ENCODE peak calls at places on chromosomes 7 and 10, in six cellular contexts. One of them, this sample, is unnamed.

GRCh38 chr7:142328551-142328950 is 70.7 kb upstream of the PRSS58 start:
- DNase-seq in GM12891: no peak
- DNase-seq in SHP77 treated with DMSO at 0.1 percent for 48 hours: no peak
- DNase-seq in neural progenitor cell: no peak
- DNase-seq in NCI-H187: no peak
- DNase-seq in non-pigmented ciliary epithelial cell: no peak
- DNase-seq in this sample: no peak

GRCh38 chr7:51150193-51150592 is 166.4 kb downstream of the COBL start:
- DNase-seq in SHP77 treated with DMSO at 0.1 percent for 48 hours: no peak
- DNase-seq in GM12891: no peak
- DNase-seq in NCI-H187: no peak
- DNase-seq in neural progenitor cell: no peak
- DNase-seq in non-pigmented ciliary epithelial cell: no peak
- DNase-seq in this sample: no peak

GRCh38 chr10:124290095-124290795 is 128.5 kb downstream of the OAT start:
- DNase-seq in non-pigmented ciliary epithelial cell: peak; percentile 11
- DNase-seq in NCI-H187: no peak
- DNase-seq in GM12891: no peak
- DNase-seq in neural progenitor cell: no peak
- DNase-seq in SHP77 treated with DMSO at 0.1 percent for 48 hours: peak; percentile 73
- DNase-seq in this sample: no peak

GRCh38 chr10:110516815-110517492 is 19.2 kb downstream of the DUSP5 start:
- DNase-seq in non-pigmented ciliary epithelial cell: no peak
- DNase-seq in GM12891: no peak
- DNase-seq in neural progenitor cell: no peak
- DNase-seq in NCI-H187: no peak
- DNase-seq in SHP77 treated with DMSO at 0.1 percent for 48 hours: no peak
- DNase-seq in this sample: no peak

GRCh38 chr7:47147213-47147631 is 434.7 kb downstream of the TNS3 start:
- DNase-seq in SHP77 treated with DMSO at 0.1 percent for 48 hours: no peak
- DNase-seq in non-pigmented ciliary epithelial cell: no peak
- DNase-seq in GM12891: no peak
- DNase-seq in NCI-H187: no peak
- DNase-seq in neural progenitor cell: no peak
- DNase-seq in this sample: no peak

GRCh38 chr10:52599586-52600200 is 172.9 kb downstream of the MBL2 start:
- DNase-seq in GM12891: no peak
- DNase-seq in non-pigmented ciliary epithelial cell: no peak
- DNase-seq in SHP77 treated with DMSO at 0.1 percent for 48 hours: no peak
- DNase-seq in neural progenitor cell: no peak
- DNase-seq in NCI-H187: no peak
- DNase-seq in this sample: no peak

GRCh38 chr10:129514568-129515451 is 47.8 kb downstream of the MGMT start:
- DNase-seq in GM12891: no peak
- DNase-seq in neural progenitor cell: no peak
- DNase-seq in NCI-H187: no peak
- DNase-seq in SHP77 treated with DMSO at 0.1 percent for 48 hours: no peak
- DNase-seq in non-pigmented ciliary epithelial cell: no peak
- DNase-seq in this sample: no peak

GRCh38 chr7:490461-491291 is 29.0 kb downstream of the PDGFA start:
- DNase-seq in neural progenitor cell: no peak
- DNase-seq in SHP77 treated with DMSO at 0.1 percent for 48 hours: peak; percentile 87
- DNase-seq in GM12891: no peak
- DNase-seq in NCI-H187: no peak
- DNase-seq in non-pigmented ciliary epithelial cell: no peak
- DNase-seq in this sample: no peak

GRCh38 chr7:98788921-98789320 is 80.9 kb downstream of the TMEM130 start:
- DNase-seq in NCI-H187: no peak
- DNase-seq in SHP77 treated with DMSO at 0.1 percent for 48 hours: no peak
- DNase-seq in neural progenitor cell: no peak
- DNase-seq in non-pigmented ciliary epithelial cell: no peak
- DNase-seq in GM12891: no peak
- DNase-seq in this sample: no peak

GRCh38 chr10:106175760-106176377 is 988.6 kb downstream of the SORCS1 start:
- DNase-seq in SHP77 treated with DMSO at 0.1 percent for 48 hours: peak; percentile 5
- DNase-seq in non-pigmented ciliary epithelial cell: no peak
- DNase-seq in NCI-H187: no peak
- DNase-seq in neural progenitor cell: no peak
- DNase-seq in GM12891: no peak
- DNase-seq in this sample: no peak

GRCh38 chr7:18116661-18117060 is 89.0 kb upstream of the PRPS1L1 start:
- DNase-seq in neural progenitor cell: no peak
- DNase-seq in SHP77 treated with DMSO at 0.1 percent for 48 hours: no peak
- DNase-seq in NCI-H187: no peak
- DNase-seq in non-pigmented ciliary epithelial cell: no peak
- DNase-seq in GM12891: no peak
- DNase-seq in this sample: no peak

GRCh38 chr7:47474937-47475879 is 106.7 kb downstream of the TNS3 start:
- DNase-seq in NCI-H187: no peak
- DNase-seq in GM12891: peak; percentile 73
- DNase-seq in SHP77 treated with DMSO at 0.1 percent for 48 hours: peak; percentile 85
- DNase-seq in non-pigmented ciliary epithelial cell: peak; percentile 88
- DNase-seq in neural progenitor cell: no peak
- DNase-seq in this sample: no peak

GRCh38 chr7:36969376-36969775 is 245.1 kb upstream of the AOAH start:
- DNase-seq in NCI-H187: no peak
- DNase-seq in SHP77 treated with DMSO at 0.1 percent for 48 hours: no peak
- DNase-seq in GM12891: no peak
- DNase-seq in neural progenitor cell: no peak
- DNase-seq in non-pigmented ciliary epithelial cell: no peak
- DNase-seq in this sample: no peak

This sample was measured in vagina.